ENCODE peak calls at places on chromosomes 16 and 17, in ten cellular contexts. F is mesendoderm, O is HCT116, I is neuronal stem cell, Z is neural progenitor cell, K is PC-3, G is mesenchymal stem cell, B is GM23248, M is HepG2, T is K562. C is an unnamed sample.
A peak's percentile ranks its signal among the peaks of the same experiment; 100 is the strongest.

GRCh38 chr17:2388020-2388704 is 12.7 kb downstream of the MNT start:
- DNase-seq in F (no peak), O (no peak), I (no peak), Z (no peak), K (no peak), G (no peak), B (no peak), M (no peak), T (no peak), C (no peak)

GRCh38 chr17:412211-413015 is 59.8 kb upstream of the RPH3AL start:
- DNase-seq in F (peak; percentile 62), O (peak; percentile 21), I (peak; percentile 53), Z (peak; percentile 77), K (peak; percentile 65), G (peak; percentile 60), B (peak; percentile 82), M (peak; percentile 55), T (peak; percentile 17), C (no peak)

GRCh38 chr17:70661342-70662222 is 492.2 kb downstream of the KCNJ2 start:
- DNase-seq in F (no peak), O (no peak), I (no peak), Z (no peak), K (peak; percentile 68), G (peak; percentile 55), B (peak; percentile 46), M (no peak), T (no peak), C (no peak)

GRCh38 chr16:57621521-57622268 is 6.7 kb upstream of the ADGRG1 start:
- DNase-seq in F (no peak), O (no peak), I (no peak), Z (no peak), K (peak; percentile 40), G (no peak), B (peak; percentile 9), M (no peak), T (no peak), C (no peak)

GRCh38 chr17:17766351-17767095 is 70.3 kb downstream of the SREBF1 start:
- DNase-seq in F (no peak), O (no peak), I (no peak), Z (peak; percentile 38), K (no peak), G (no peak), B (no peak), M (no peak), T (no peak), C (no peak)

GRCh38 chr16:67770371-67770991 is 35.9 kb downstream of the RANBP10 start:
- DNase-seq in F (no peak), O (no peak), I (no peak), Z (no peak), K (no peak), G (peak; percentile 83), B (peak; percentile 42), M (no peak), T (no peak), C (no peak)

GRCh38 chr17:40469805-40470675 is 26.8 kb downstream of the IGFBP4 start:
- DNase-seq in F (no peak), O (no peak), I (no peak), Z (no peak), K (peak; percentile 4), G (no peak), B (no peak), M (no peak), T (no peak), C (no peak)

GRCh38 chr17:40555296-40556190 is 9.7 kb downstream of the CCR7 start:
- DNase-seq in F (no peak), O (no peak), I (no peak), Z (no peak), K (no peak), G (no peak), B (no peak), M (no peak), T (no peak), C (no peak)

GRCh38 chr16:35798885-35799426 is 2339.5 kb downstream of the TP53TG3F start:
- DNase-seq in F (no peak), O (no peak), I (no peak), Z (no peak), K (no peak), G (no peak), B (no peak), M (no peak), T (no peak), C (no peak)

GRCh38 chr16:67943619-67944503 is at the start of gene LCAT:
- DNase-seq in F (no peak), O (no peak), I (no peak), Z (peak; percentile 38), K (no peak), G (no peak), B (no peak), M (peak; percentile 78), T (peak; percentile 62), C (no peak)

GRCh38 chr17:22599322-22599721 is 907.0 kb downstream of the KCNJ18 start:
- DNase-seq in F (no peak), O (no peak), I (no peak), Z (no peak), K (no peak), G (no peak), B (no peak), M (no peak), T (no peak), C (no peak)

GRCh38 chr16:58513874-58514273 is 1.4 kb upstream of the SETD6 start:
- DNase-seq in F (no peak), O (no peak), I (no peak), Z (no peak), K (no peak), G (no peak), B (no peak), M (peak; percentile 38), T (no peak), C (no peak)

GRCh38 chr17:5864910-5865657 is 205.1 kb upstream of the WSCD1 start:
- DNase-seq in F (peak; percentile 23), O (no peak), I (no peak), Z (no peak), K (no peak), G (no peak), B (no peak), M (no peak), T (no peak), C (no peak)

GRCh38 chr17:50297407-50297865 is 23.2 kb downstream of the TMEM92 start:
- DNase-seq in F (peak; percentile 63), O (peak; percentile 80), I (peak; percentile 63), Z (peak; percentile 91), K (peak; percentile 82), G (peak; percentile 62), B (peak; percentile 78), M (peak; percentile 75), T (peak; percentile 80), C (no peak)

DNA sequence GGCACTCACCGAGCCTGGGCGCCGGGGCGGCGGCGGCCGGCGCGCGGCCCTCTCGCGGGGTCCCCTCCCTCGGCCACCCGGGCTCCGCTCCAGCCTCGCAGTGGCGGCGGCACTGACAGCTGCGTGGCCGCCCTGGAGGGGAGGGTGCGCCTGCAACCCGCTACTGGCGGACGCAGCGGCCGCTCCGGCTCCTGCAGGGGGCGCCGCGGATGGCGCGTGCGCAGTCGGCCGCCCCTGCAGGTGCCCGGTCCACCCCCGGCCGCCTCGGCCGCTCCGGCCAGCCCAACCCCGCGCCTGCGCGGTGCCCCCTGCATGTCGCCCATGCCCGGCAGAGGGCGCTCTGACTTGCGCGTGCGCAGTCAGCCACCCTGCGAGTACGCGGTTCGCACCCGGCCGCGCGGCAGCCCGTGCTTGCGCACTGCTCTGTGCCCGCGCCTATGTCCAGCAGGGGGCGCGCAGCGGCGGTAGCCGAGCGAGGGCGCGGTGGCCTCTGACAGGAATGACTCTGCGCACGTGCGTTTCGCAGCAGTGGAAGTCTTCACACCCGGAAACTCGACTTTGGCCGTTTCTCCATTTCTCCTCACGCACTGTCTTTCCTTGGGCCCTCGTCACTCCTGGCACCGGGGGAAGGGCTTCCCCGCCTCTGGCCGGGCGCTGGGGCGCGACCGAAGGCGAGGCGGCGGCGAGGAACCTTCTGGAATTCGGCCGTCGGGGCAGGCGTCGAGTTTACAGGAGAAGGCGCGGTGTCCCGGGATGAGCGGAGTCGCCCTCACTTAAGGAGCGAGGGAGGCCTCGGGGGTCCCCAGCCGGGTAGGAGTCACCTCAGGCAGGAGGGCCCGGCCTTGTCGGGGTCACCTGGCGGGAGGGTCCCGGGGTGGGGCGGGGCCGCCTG is at the start of gene ABCA3:
- DNase-seq in F (peak; percentile 95), O (peak; percentile 87), I (peak; percentile 95), Z (peak; percentile 95), K (peak; percentile 94), G (peak; percentile 75), B (peak; percentile 96), M (peak; percentile 84), T (peak; percentile 99), C (peak; percentile 35)
- H3K9ac ChIP-seq in F (peak within 1 kb of the TSS; percentile 10), O (peak within 1 kb of the TSS; percentile 52), I (peak within 1 kb of the TSS; percentile 81), Z (peak within 1 kb of the TSS; percentile 9), K (peak within 1 kb of the TSS; percentile 58), G (peak within 1 kb of the TSS; percentile 18), B (no peak within 1 kb of the TSS), M (peak within 1 kb of the TSS; percentile 25), T (peak within 1 kb of the TSS; percentile 98), C (peak within 1 kb of the TSS; percentile 41)

GRCh38 chr16:4327386-4327781 is 11.5 kb downstream of the GLIS2 start:
- DNase-seq in F (no peak), O (no peak), I (no peak), Z (peak; percentile 33), K (no peak), G (no peak), B (no peak), M (no peak), T (no peak), C (no peak)
- H3K27ac ChIP-seq in F (no peak overlapping the region), O (no peak overlapping the region), I (no peak overlapping the region), Z (no peak overlapping the region), K (no peak overlapping the region), G (no peak overlapping the region), B (no peak overlapping the region), M (no peak overlapping the region), T (no peak overlapping the region), C (no peak overlapping the region)

DNA sequence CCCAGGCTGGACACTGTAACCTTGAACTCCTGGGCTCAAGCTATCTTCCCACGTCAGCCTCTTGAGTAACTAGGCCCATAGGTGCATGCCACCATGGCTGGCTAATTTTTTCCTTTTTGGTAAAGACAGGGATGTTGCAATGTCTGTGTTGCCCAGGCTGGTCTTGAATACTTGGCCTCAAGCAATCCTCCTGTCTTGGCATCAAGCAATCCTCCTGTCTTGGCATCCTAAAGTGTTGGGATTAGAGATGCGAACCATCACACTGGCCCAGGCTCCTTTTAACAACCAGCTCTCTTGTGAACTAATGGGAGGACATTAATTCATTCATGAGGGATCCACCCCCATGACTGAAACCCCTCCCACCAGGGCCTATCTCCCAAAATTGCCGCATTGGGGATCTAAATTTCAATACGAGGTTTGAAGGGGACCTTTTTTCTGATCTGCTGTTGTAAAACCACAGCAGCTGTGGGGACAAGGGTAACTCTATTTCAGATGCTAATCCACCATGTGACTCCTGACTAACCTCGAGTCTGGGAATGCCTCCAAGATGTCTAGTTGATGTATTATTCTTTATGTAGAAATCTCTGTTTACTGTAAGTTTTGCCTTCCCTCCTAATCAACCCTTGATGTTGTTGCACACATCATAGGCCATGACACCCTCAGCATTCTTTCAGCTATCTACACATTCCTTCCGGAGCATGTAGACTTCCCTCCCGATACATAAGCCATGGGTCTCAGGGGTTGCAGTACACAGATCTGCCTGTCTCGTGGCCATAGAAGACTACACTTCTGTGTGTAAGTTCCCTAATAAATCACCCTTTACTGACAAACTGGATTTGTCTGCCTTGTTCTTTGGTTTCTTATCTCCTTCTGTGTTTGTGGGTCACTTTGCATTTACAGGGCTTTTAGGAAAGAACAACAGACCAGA is 37.6 kb downstream of the RNF112 start:
- DNase-seq in F (no peak), O (no peak), I (no peak), Z (no peak), K (peak; percentile 79), G (peak; percentile 98), B (peak; percentile 95), M (peak; percentile 19), T (no peak), C (peak; percentile 14)
- H3K9ac ChIP-seq in F (no peak overlapping the region), O (no peak overlapping the region), I (no peak overlapping the region), Z (no peak overlapping the region), K (no peak overlapping the region), G (peak overlapping the region; percentile 77), B (peak overlapping the region; percentile 63), M (no peak overlapping the region), T (no peak overlapping the region), C (peak overlapping the region; percentile 52)

GRCh38 chr16:4273858-4274291 is 1.1 kb upstream of the TFAP4 start:
- DNase-seq in F (peak; percentile 85), O (peak; percentile 51), I (peak; percentile 47), Z (peak; percentile 76), K (peak; percentile 53), G (peak; percentile 62), B (peak; percentile 49), M (peak; percentile 32), T (no peak), C (no peak)
- H3K27ac ChIP-seq in F (peak overlapping the region; percentile 98), O (peak overlapping the region; percentile 96), I (peak overlapping the region; percentile 94), Z (peak overlapping the region; percentile 61), K (peak overlapping the region; percentile 67), G (peak overlapping the region; percentile 37), B (peak overlapping the region; percentile 54), M (peak overlapping the region; percentile 90), T (no peak overlapping the region), C (peak overlapping the region; percentile 80)

C was measured in SK-N-MC.